ENCODE peak calls at places on chromosome 2, in four cellular contexts. Q, Y, U and S are unnamed samples.

GRCh38 chr2:165950438-165950837 is 3.1 kb downstream of the TTC21B start:
- DNase-seq in Q (no peak), Y (no peak), U (no peak), S (no peak)

GRCh38 chr2:226420646-226421045 is 379.0 kb downstream of the IRS1 start:
- DNase-seq in Q (no peak), Y (no peak), U (no peak), S (no peak)

GRCh38 chr2:188808921-188809320 is 165.3 kb upstream of the COL3A1 start:
- DNase-seq in Q (no peak), Y (peak; percentile 79), U (no peak), S (no peak)

GRCh38 chr2:98830573-98831145 is 99.7 kb upstream of the MGAT4A start:
- DNase-seq in Q (no peak), Y (no peak), U (no peak), S (no peak)

GRCh38 chr2:14661163-14661562 is 28.6 kb downstream of the LRATD1 start:
- DNase-seq in Q (no peak), Y (no peak), U (no peak), S (no peak)

GRCh38 chr2:132804045-132804444 is 134.0 kb upstream of the LYPD1 start:
- DNase-seq in Q (no peak), Y (peak; percentile 69), U (no peak), S (no peak)

GRCh38 chr2:198325359-198325758 is 521.0 kb downstream of the PLCL1 start:
- DNase-seq in Q (no peak), Y (no peak), U (no peak), S (no peak)

GRCh38 chr2:3620834-3621233 is 25.9 kb downstream of the COLEC11 start:
- DNase-seq in Q (no peak), Y (peak; percentile 81), U (no peak), S (no peak)

GRCh38 chr2:47239119-47239969 is 84.2 kb upstream of the STPG4 start:
- DNase-seq in Q (no peak), Y (no peak), U (no peak), S (no peak)

GRCh38 chr2:230346921-230347533 is 20.0 kb downstream of the SP140L start:
- DNase-seq in Q (no peak), Y (peak; percentile 69), U (no peak), S (no peak)

GRCh38 chr2:200301953-200302628 is 4.4 kb upstream of the SPATS2L start:
- DNase-seq in Q (no peak), Y (peak; percentile 13), U (no peak), S (no peak)

GRCh38 chr2:121722479-121722878 is 14.2 kb downstream of the NIFK start:
- DNase-seq in Q (no peak), Y (peak; percentile 91), U (no peak), S (peak; percentile 61)

GRCh38 chr2:72143441-72144356 is 4.0 kb downstream of the CYP26B1 start:
- DNase-seq in Q (peak; percentile 80), Y (no peak), U (no peak), S (no peak)

GRCh38 chr2:65045651-65046050 is 10.6 kb upstream of the CEP68 start:
- DNase-seq in Q (no peak), Y (peak; percentile 62), U (no peak), S (no peak)

GRCh38 chr2:8535821-8536685 is 145.8 kb upstream of the ID2 start:
- DNase-seq in Q (peak; percentile 77), Y (no peak), U (peak; percentile 75), S (no peak)

GRCh38 chr2:166410828-166411472 is 35.2 kb upstream of the SCN9A start:
- DNase-seq in Q (no peak), Y (peak; percentile 96), U (no peak), S (no peak)

GRCh38 chr2:163011035-163011434 is 172.5 kb upstream of the KCNH7 start:
- DNase-seq in Q (no peak), Y (no peak), U (no peak), S (no peak)

GRCh38 chr2:65292461-65293127 is 65.0 kb downstream of the ACTR2 start:
- DNase-seq in Q (no peak), Y (no peak), U (no peak), S (no peak)

GRCh38 chr2:96413067-96413722 is 77.6 kb downstream of the NCAPH start:
- DNase-seq in Q (no peak), Y (no peak), U (no peak), S (no peak)

GRCh38 chr2:190961918-190962487 is 52.0 kb downstream of the STAT1 start:
- DNase-seq in Q (no peak), Y (peak; percentile 66), U (no peak), S (no peak)

GRCh38 chr2:218796691-218797090 is 14.7 kb downstream of the CYP27A1 start:
- DNase-seq in Q (no peak), Y (no peak), U (no peak), S (no peak)

GRCh38 chr2:85774126-85774978 is 20.6 kb downstream of the ATOH8 start:
- DNase-seq in Q (no peak), Y (no peak), U (no peak), S (no peak)

GRCh38 chr2:9554841-9555337 is 741 bp downstream of the ADAM17 start:
- DNase-seq in Q (no peak), Y (peak; percentile 91), U (no peak), S (peak; percentile 75)

GRCh38 chr2:189337648-189338047 is 103.6 kb upstream of the WDR75 start:
- DNase-seq in Q (no peak), Y (peak; percentile 82), U (no peak), S (no peak)

GRCh38 chr2:189474526-189474925 is 33.3 kb downstream of the WDR75 start:
- DNase-seq in Q (no peak), Y (no peak), U (no peak), S (no peak)

GRCh38 chr2:193542762-193543161 is 1348.0 kb upstream of the TMEFF2 start:
- DNase-seq in Q (no peak), Y (no peak), U (no peak), S (no peak)

GRCh38 chr2:143936758-143937562 is 583.0 kb downstream of the ZEB2 start:
- DNase-seq in Q (peak; percentile 83), Y (peak; percentile 37), U (peak; percentile 33), S (no peak)

GRCh38 chr2:120738786-120739771 is 3.4 kb downstream of the GLI2 start:
- DNase-seq in Q (peak; percentile 56), Y (no peak), U (no peak), S (no peak)

GRCh38 chr2:236353594-236353942 is 89.4 kb upstream of the ASB18 start:
- DNase-seq in Q (no peak), Y (no peak), U (no peak), S (no peak)